ENCODE peak calls at places on chromosomes 4 and X, in seven cellular contexts. R, X, M, N, G, W and U are unnamed samples.

GRCh38 chrX:82412851-82413250 is 1095.2 kb upstream of the POU3F4 start:
- DNase-seq in R (peak), G (peak), X (no peak), W (no peak), N (peak), M (no peak), U (no peak)

GRCh38 chr4:41178372-41179085 is 35.8 kb downstream of the APBB2 start:
- DNase-seq in M (no peak), W (no peak), N (no peak), X (no peak), R (no peak), G (peak), U (no peak)

GRCh38 chr4:111671756-111672155 is 473.5 kb upstream of the FAM241A start:
- DNase-seq in R (no peak), G (no peak), M (no peak), N (no peak), W (no peak), X (no peak), U (no peak)

GRCh38 chrX:19790829-19791228 is 96.6 kb downstream of the SH3KBP1 start:
- DNase-seq in G (no peak), R (no peak), N (no peak), X (no peak), W (no peak), M (no peak), U (no peak)

GRCh38 chr4:4860803-4861591 is 1.5 kb downstream of the MSX1 start:
- DNase-seq in R (no peak), N (no peak), M (no peak), G (no peak), X (no peak), W (no peak), U (peak)

GRCh38 chrX:150478496-150479492 is 89.6 kb upstream of the MTM1 start:
- DNase-seq in R (no peak), N (no peak), W (no peak), M (no peak), X (no peak), G (no peak), U (no peak)

GRCh38 chr4:23312686-23313085 is 577.2 kb downstream of the PPARGC1A start:
- DNase-seq in G (no peak), N (no peak), X (no peak), M (no peak), W (no peak), R (no peak), U (no peak)

GRCh38 chr4:57499786-57500185 is 389.6 kb upstream of the IGFBP7 start:
- DNase-seq in G (peak), X (no peak), M (no peak), R (peak), W (no peak), N (no peak), U (no peak)

GRCh38 chr4:7412586-7412975 is 22.1 kb downstream of the PSAPL1 start:
- DNase-seq in X (no peak), M (no peak), N (no peak), G (no peak), R (no peak), W (no peak), U (no peak)

GRCh38 chrX:154695913-154696312 is 42.5 kb upstream of the CTAG2 start:
- DNase-seq in W (no peak), X (no peak), R (no peak), G (no peak), M (no peak), N (no peak), U (no peak)

GRCh38 chr4:100041646-100042045 is 91.6 kb upstream of the H2AZ1 start:
- DNase-seq in M (no peak), N (no peak), R (no peak), W (no peak), G (peak), X (no peak), U (no peak)